ENCODE peak calls at places on chromosomes 13 and 19, in nine cellular contexts. O, S, H, B, T, A, K, U and F are unnamed samples.

GRCh38 chr13:50910483-50910805 is 853 bp downstream of the RNASEH2B start:
- DNase-seq in K (no peak), B (no peak), U (peak), O (peak), T (no peak), H (no peak), A (peak), S (no peak), F (peak)

GRCh38 chr13:33845572-33846305 is 27.8 kb downstream of the RFC3 start:
- DNase-seq in A (no peak), O (no peak), S (no peak), U (no peak), T (no peak), H (no peak), K (peak), B (no peak), F (no peak)

GRCh38 chr19:10695401-10696398 is 5.5 kb upstream of the QTRT1 start:
- DNase-seq in H (peak), S (peak), U (peak), T (peak), A (peak), K (peak), B (peak), O (peak), F (peak)

GRCh38 chr13:30829788-30830637 is 76.1 kb upstream of the MEDAG start:
- DNase-seq in U (no peak), K (no peak), T (no peak), B (no peak), A (no peak), O (no peak), H (no peak), S (no peak), F (peak)

GRCh38 chr13:24670174-24670573 is 10.0 kb upstream of the ATP12A start:
- DNase-seq in U (no peak), B (no peak), A (no peak), K (no peak), T (no peak), S (no peak), O (no peak), H (no peak), F (no peak)

GRCh38 chr13:23898101-23898500 is 799 bp upstream of the C1QTNF9B start:
- DNase-seq in T (no peak), B (no peak), O (peak), H (no peak), U (no peak), A (peak), K (no peak), S (no peak), F (no peak)

GRCh38 chr13:112686987-112687386 is 2.9 kb upstream of the ATP11A start:
- DNase-seq in A (no peak), T (no peak), H (no peak), B (no peak), K (no peak), U (no peak), O (no peak), S (no peak), F (no peak)

GRCh38 chr19:58154287-58154678 is 3.7 kb upstream of the ZNF329 start:
- DNase-seq in T (peak), K (peak), A (peak), U (peak), S (no peak), B (no peak), H (peak), O (peak), F (no peak)

GRCh38 chr19:1851581-1852293 is 3.5 kb upstream of the REXO1 start:
- DNase-seq in O (no peak), K (no peak), H (no peak), B (peak), U (no peak), A (no peak), S (no peak), T (peak), F (no peak)

GRCh38 chr19:33618884-33619283 is 2.9 kb upstream of the CHST8 start:
- DNase-seq in T (no peak), H (no peak), S (no peak), U (no peak), K (no peak), B (no peak), O (no peak), A (no peak), F (no peak)

GRCh38 chr13:90947976-90948375 is 399.5 kb upstream of the MIR17HG start:
- DNase-seq in S (no peak), A (no peak), B (no peak), T (no peak), K (no peak), H (no peak), O (no peak), U (no peak), F (no peak)

GRCh38 chr19:10694706-10695105 is 6.5 kb upstream of the QTRT1 start:
- DNase-seq in U (no peak), T (no peak), H (no peak), K (no peak), S (no peak), A (no peak), O (no peak), B (no peak), F (no peak)

GRCh38 chr13:110346661-110347067 is 39.6 kb downstream of the COL4A2 start:
- DNase-seq in B (no peak), S (peak), U (no peak), H (no peak), O (no peak), T (no peak), A (no peak), K (peak), F (no peak)

GRCh38 chr13:50916701-50917184 is 7.2 kb downstream of the RNASEH2B start:
- DNase-seq in U (peak), A (no peak), K (no peak), T (peak), S (no peak), O (no peak), H (no peak), B (no peak), F (no peak)

GRCh38 chr19:38838208-38838985 is 6.8 kb upstream of the ECH1 start:
- DNase-seq in A (no peak), K (peak), U (no peak), H (no peak), T (no peak), S (peak), B (no peak), O (no peak), F (no peak)

GRCh38 chr19:29372921-29373797 is 152.6 kb upstream of the VSTM2B start:
- DNase-seq in T (no peak), A (no peak), B (no peak), O (no peak), K (no peak), U (no peak), S (no peak), H (no peak), F (no peak)

GRCh38 chr13:33206425-33206824 is 79.1 kb downstream of the STARD13 start:
- DNase-seq in U (no peak), H (no peak), B (no peak), T (no peak), K (no peak), A (peak), O (no peak), S (no peak), F (peak)

GRCh38 chr19:37691881-37692504 is 27.6 kb downstream of the ZNF607 start:
- DNase-seq in H (peak), K (peak), U (peak), A (peak), B (peak), O (peak), S (no peak), T (peak), F (peak)

GRCh38 chr19:50820549-50821247 is 2.9 kb downstream of the KLK1 start:
- DNase-seq in U (peak), B (no peak), A (no peak), H (no peak), K (no peak), O (no peak), T (no peak), S (no peak), F (no peak)

GRCh38 chr19:50818859-50819472 is 4.6 kb downstream of the KLK1 start:
- DNase-seq in B (no peak), K (no peak), S (no peak), O (no peak), T (no peak), H (no peak), A (no peak), U (no peak), F (no peak)

GRCh38 chr19:50819636-50820035 is 4.0 kb downstream of the KLK1 start:
- DNase-seq in A (no peak), O (no peak), K (no peak), H (no peak), S (no peak), B (no peak), U (no peak), T (no peak), F (no peak)

GRCh38 chr19:50821248-50821612 is 2.4 kb downstream of the KLK1 start:
- DNase-seq in H (no peak), S (no peak), O (no peak), B (no peak), T (no peak), A (no peak), K (no peak), U (no peak), F (no peak)

DNA sequence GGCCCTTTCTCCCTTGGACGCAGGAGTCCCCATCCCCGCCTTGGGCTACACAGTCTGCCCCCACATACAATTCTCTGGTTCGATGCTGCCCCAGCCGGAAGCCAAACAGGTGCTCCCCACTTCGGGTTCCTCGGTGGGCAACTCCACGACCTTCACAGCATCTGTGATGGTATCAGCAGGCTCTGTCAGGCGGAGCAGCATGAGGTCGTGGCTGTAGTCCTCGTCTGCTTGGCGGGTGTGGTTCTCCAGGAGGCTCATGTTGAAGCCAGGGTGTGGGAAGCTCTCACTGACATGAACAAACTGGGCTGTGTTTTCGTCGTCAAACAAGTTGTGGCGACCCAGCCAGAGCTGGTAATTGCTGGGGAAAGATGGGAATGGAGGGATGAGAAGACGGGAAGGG is 3.5 kb downstream of the KLK1 start:
- DNase-seq in K (no peak), A (no peak), S (no peak), U (no peak), H (no peak), B (no peak), O (no peak), T (no peak), F (no peak)
- H3K4me3 ChIP-seq in K (no peak), A (no peak), S (no peak), U (no peak), H (no peak), B (no peak), O (no peak), T (no peak), F (no peak)

GRCh38 chr19:5231857-5232503 is 108.6 kb downstream of the PTPRS start:
- DNase-seq in K (no peak), U (no peak), T (peak), A (no peak), O (no peak), H (no peak), S (no peak), B (no peak), F (no peak)

GRCh38 chr19:5229778-5230165 is 110.8 kb downstream of the PTPRS start:
- DNase-seq in O (no peak), T (no peak), U (no peak), K (no peak), H (no peak), A (no peak), S (no peak), B (no peak), F (no peak)

GRCh38 chr19:5230730-5231555 is 109.7 kb downstream of the PTPRS start:
- DNase-seq in T (no peak), B (no peak), H (no peak), S (no peak), A (no peak), K (no peak), O (no peak), U (no peak), F (no peak)

GRCh38 chr19:5228490-5228889 is 112.1 kb downstream of the PTPRS start:
- DNase-seq in A (no peak), O (no peak), S (no peak), H (no peak), U (no peak), T (no peak), B (no peak), K (no peak), F (no peak)

DNA sequence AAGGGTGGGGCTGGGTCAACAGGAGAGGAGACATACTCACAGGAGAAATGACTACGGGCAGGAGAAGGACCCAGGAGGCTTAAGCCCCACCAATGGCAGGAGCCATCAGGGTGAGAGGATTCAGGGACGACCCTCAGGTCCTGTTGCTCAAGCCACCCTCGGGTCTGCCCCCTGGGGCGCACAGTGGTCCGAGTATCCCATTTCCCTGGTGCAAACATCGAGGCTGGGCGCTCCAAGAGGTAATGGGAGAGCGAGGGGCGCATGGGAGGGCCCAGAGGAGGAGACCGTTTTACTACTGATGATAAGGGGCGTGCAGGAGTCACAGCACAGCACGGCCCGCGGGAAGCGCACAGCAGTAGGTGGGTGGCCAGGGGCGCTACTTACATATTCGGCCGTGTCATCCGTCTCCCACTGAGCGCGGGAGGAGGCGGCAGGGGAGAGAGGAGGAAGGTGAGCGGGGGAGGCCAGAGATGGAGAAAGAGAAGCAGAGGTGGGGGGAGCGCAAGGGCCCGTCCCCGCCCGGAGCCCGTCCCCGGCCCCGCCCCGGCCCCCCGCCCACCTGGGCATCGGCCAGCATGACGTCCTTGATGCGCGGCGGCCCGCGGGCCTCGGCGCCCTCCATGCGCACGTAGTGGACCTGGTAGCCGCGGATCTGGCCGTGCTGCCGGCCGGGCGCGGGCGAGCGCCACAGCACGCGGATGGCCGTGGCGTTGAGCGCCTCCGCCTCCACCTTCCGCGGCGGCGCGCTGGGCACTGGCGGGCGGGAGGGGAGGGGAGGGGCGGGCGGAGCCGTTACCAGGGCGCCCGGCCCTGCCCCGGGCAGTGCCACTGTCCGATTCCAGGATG is 111.5 kb downstream of the PTPRS start:
- DNase-seq in S (no peak), U (no peak), O (no peak), A (no peak), B (no peak), K (no peak), H (no peak), T (no peak), F (no peak)
- H3K4me3 ChIP-seq in S (no peak), U (no peak), O (no peak), A (no peak), B (no peak), K (peak), H (no peak), T (no peak), F (no peak)

GRCh38 chr13:22836475-22836874 is 344.3 kb upstream of the SGCG start:
- DNase-seq in A (no peak), O (no peak), K (no peak), S (no peak), U (no peak), H (no peak), T (no peak), B (no peak), F (no peak)

GRCh38 chr13:22839554-22840286 is 341.1 kb upstream of the SGCG start:
- DNase-seq in K (no peak), A (no peak), U (no peak), O (no peak), B (no peak), H (no peak), T (no peak), S (no peak), F (no peak)

DNA sequence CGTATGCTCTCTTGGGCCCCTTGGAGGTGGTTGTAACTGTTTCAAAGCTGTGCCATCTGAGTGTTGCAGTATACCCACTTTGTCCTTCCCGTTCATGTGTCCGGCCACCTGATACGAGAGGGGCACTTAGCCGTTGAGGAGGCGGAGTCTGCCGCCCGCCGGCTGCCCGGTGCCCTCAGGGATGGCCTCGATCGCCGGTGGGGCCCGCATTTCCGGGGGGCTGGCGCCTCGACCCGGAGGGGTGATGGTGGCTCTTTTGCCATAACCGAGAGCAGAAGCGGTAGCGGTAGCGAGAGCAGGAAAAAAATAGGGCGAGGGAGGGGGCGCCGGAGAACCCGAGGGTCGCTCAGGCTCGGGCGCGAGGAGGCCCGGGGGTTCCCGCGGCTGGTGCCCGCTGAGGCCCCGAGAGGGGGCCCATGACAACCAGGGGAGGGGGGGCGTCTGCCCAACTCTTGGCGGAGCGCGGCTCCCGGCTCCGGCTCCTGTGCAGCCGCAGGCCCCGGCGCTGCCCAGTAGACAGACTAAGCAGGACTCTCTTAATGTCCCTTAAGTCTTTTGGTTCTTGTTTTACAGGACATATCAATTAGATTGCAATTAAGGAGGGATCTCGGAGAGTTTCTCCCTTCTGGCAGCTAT is 342.7 kb upstream of the SGCG start:
- DNase-seq in S (no peak), O (no peak), K (no peak), A (no peak), U (no peak), H (no peak), B (no peak), T (no peak), F (no peak)
- H3K4me3 ChIP-seq in S (no peak), O (no peak), K (no peak), A (no peak), U (no peak), H (peak), B (no peak), T (no peak), F (no peak)

GRCh38 chr19:3045885-3046603 is 16.3 kb downstream of the TLE5 start:
- DNase-seq in B (no peak), U (no peak), O (no peak), H (no peak), T (no peak), S (no peak), A (no peak), K (no peak), F (no peak)
- H3K4me3 ChIP-seq in B (no peak), U (no peak), O (no peak), H (no peak), T (no peak), S (no peak), A (no peak), K (no peak), F (no peak)